ENCODE peak calls at places on chromosomes 11 and 22, in eight cellular contexts. B is EH; H is activated naive CD4-positive, alpha-beta T cell treated with anti-CD3 and anti-CD28 coated beads, Interleukin-2, amount 10 ng/mL, durations not matched to agents 7 days and 5 days; K is activated T-cell treated with anti-CD3 and anti-CD28 coated beads for 48 hours; A is CD4-positive, alpha-beta T cell; L is lower lobe of right lung; I is lower leg skin; J is NCI-H1417. Y is an unnamed sample.

GRCh38 chr11:883527-883926 is 27.1 kb downstream of the CHID1 start:
- DNase-seq in B (no peak), J (no peak), H (no peak), I (no peak), A (no peak), L (no peak), K (no peak), Y (no peak)

GRCh38 chr11:47433991-47434786 is 8.0 kb upstream of the PSMC3 start:
- DNase-seq in H (no peak), B (peak; percentile 84), A (no peak), L (no peak), K (no peak), I (no peak), J (no peak), Y (no peak)

GRCh38 chr11:10155793-10156490 is 138.1 kb downstream of the SBF2 start:
- DNase-seq in L (no peak), B (no peak), H (no peak), I (no peak), K (no peak), J (no peak), A (no peak), Y (peak; percentile 34)

GRCh38 chr22:50306753-50307749 is at the start of gene PLXNB2:
- DNase-seq in J (peak; percentile 44), A (no peak), B (peak; percentile 82), I (peak; percentile 50), H (peak; percentile 48), L (peak; percentile 89), K (peak; percentile 24), Y (peak; percentile 72)

GRCh38 chr11:117020287-117020686 is 77.9 kb downstream of the SIK3 start:
- DNase-seq in K (no peak), H (no peak), J (no peak), B (no peak), L (no peak), I (no peak), A (no peak), Y (no peak)

GRCh38 chr11:104390696-104391095 is 226.7 kb upstream of the PDGFD start:
- DNase-seq in B (peak; percentile 41), K (no peak), I (no peak), H (no peak), J (no peak), A (no peak), L (no peak), Y (peak; percentile 25)

GRCh38 chr11:44564653-44565007 is 833 bp upstream of the CD82 start:
- DNase-seq in K (no peak), I (peak; percentile 87), J (no peak), L (peak; percentile 88), B (peak; percentile 86), H (no peak), A (no peak), Y (peak; percentile 60)

GRCh38 chr11:108568183-108568858 is 25.2 kb downstream of the EXPH5 start:
- DNase-seq in A (no peak), K (no peak), H (no peak), J (no peak), L (no peak), B (no peak), I (no peak), Y (no peak)

GRCh38 chr11:113314389-113315301 is at the start of gene TTC12:
- DNase-seq in I (peak; percentile 90), B (peak; percentile 91), A (peak; percentile 86), L (peak; percentile 96), J (peak; percentile 73), K (peak; percentile 93), H (peak; percentile 94), Y (peak; percentile 93)

GRCh38 chr11:15852179-15852578 is 504.2 kb downstream of the SOX6 start:
- DNase-seq in H (no peak), L (no peak), I (no peak), K (no peak), A (no peak), J (peak; percentile 10), B (no peak), Y (peak; percentile 4)

GRCh38 chr11:77203901-77204755 is 76.1 kb downstream of the MYO7A start:
- DNase-seq in J (no peak), A (no peak), K (no peak), I (no peak), B (no peak), H (peak; percentile 8), L (no peak), Y (no peak)

GRCh38 chr11:95155385-95155784 is 65.7 kb downstream of the ENDOD1 start:
- DNase-seq in H (no peak), A (no peak), B (no peak), L (no peak), K (no peak), J (no peak), I (no peak), Y (no peak)

Y was measured in PC-3.